ENCODE peak calls at places on chromosome 7, in seven cellular contexts. J is Panc1, X is H1, H is Caco-2, Z is fibroblast of lung, I is coronary artery, F is heart right ventricle. T is an unnamed sample.

GRCh38 chr7:5598261-5598761 is 174.7 kb upstream of the TNRC18 start:
- DNase-seq in J (no peak), X (no peak), H (no peak), Z (peak), I (no peak), F (no peak), T (no peak)

GRCh38 chr7:100200693-100201092 is 19.1 kb upstream of the PVRIG start:
- DNase-seq in J (no peak), X (no peak), H (peak), Z (no peak), I (no peak), F (no peak), T (no peak)

GRCh38 chr7:140610204-140611165 is 30.1 kb downstream of the DENND2A start:
- DNase-seq in J (no peak), X (no peak), H (no peak), Z (no peak), I (no peak), F (peak), T (no peak)

GRCh38 chr7:32892521-32893224 is 1.1 kb upstream of the KBTBD2 start:
- DNase-seq in J (no peak), X (no peak), H (peak), Z (peak), I (peak), F (peak), T (no peak)

GRCh38 chr7:122300607-122301079 is 3.9 kb downstream of the FEZF1 start:
- DNase-seq in J (no peak), X (no peak), H (no peak), Z (peak), I (no peak), F (no peak), T (no peak)

GRCh38 chr7:23956769-23957556 is 246.9 kb downstream of the STK31 start:
- DNase-seq in J (no peak), X (no peak), H (no peak), Z (peak), I (no peak), F (no peak), T (no peak)

GRCh38 chr7:121032645-121033460 is 44.3 kb downstream of the CPED1 start:
- DNase-seq in J (no peak), X (no peak), H (no peak), Z (peak), I (no peak), F (no peak), T (no peak)

GRCh38 chr7:99112097-99112496 is 31.8 kb downstream of the SMURF1 start:
- DNase-seq in J (no peak), X (no peak), H (no peak), Z (no peak), I (no peak), F (no peak), T (peak)

GRCh38 chr7:122803323-122803722 is 82.9 kb downstream of the CADPS2 start:
- DNase-seq in J (no peak), X (no peak), H (no peak), Z (peak), I (no peak), F (peak), T (peak)

GRCh38 chr7:51141451-51141971 is 175.1 kb downstream of the COBL start:
- DNase-seq in J (peak), X (no peak), H (no peak), Z (peak), I (no peak), F (no peak), T (no peak)

GRCh38 chr7:24576171-24577052 is 3.2 kb downstream of the PALS2 start:
- DNase-seq in J (peak), X (no peak), H (peak), Z (peak), I (no peak), F (no peak), T (no peak)

GRCh38 chr7:36937754-36938551 is 213.7 kb upstream of the AOAH start:
- DNase-seq in J (no peak), X (no peak), H (no peak), Z (no peak), I (no peak), F (no peak), T (no peak)

GRCh38 chr7:150875791-150876190 is 23.5 kb downstream of the AOC1 start:
- DNase-seq in J (no peak), X (no peak), H (no peak), Z (no peak), I (no peak), F (no peak), T (no peak)

GRCh38 chr7:46969303-46970130 is 612.4 kb downstream of the TNS3 start:
- DNase-seq in J (no peak), X (no peak), H (no peak), Z (peak), I (no peak), F (no peak), T (peak)

GRCh38 chr7:132377043-132377442 is 199.2 kb downstream of the PLXNA4 start:
- DNase-seq in J (no peak), X (no peak), H (no peak), Z (no peak), I (no peak), F (no peak), T (no peak)

GRCh38 chr7:105268511-105269392 is 120.0 kb downstream of the SRPK2 start:
- DNase-seq in J (peak), X (no peak), H (no peak), Z (peak), I (no peak), F (peak), T (peak)

GRCh38 chr7:20776214-20776875 is 10.3 kb downstream of the SP8 start:
- DNase-seq in J (no peak), X (no peak), H (no peak), Z (no peak), I (no peak), F (no peak), T (no peak)

GRCh38 chr7:157021893-157022680 is 11.6 kb upstream of the MNX1 start:
- DNase-seq in J (no peak), X (no peak), H (no peak), Z (no peak), I (no peak), F (no peak), T (no peak)

GRCh38 chr7:156975620-156976019 is 26.1 kb downstream of the NOM1 start:
- DNase-seq in J (no peak), X (no peak), H (no peak), Z (no peak), I (no peak), F (no peak), T (no peak)

GRCh38 chr7:150799741-150800575 is at the start of gene TMEM176B:
- DNase-seq in J (no peak), X (no peak), H (peak), Z (no peak), I (peak), F (peak), T (no peak)

GRCh38 chr7:142478479-142479220 is 220.8 kb upstream of the PRSS58 start:
- DNase-seq in J (no peak), X (no peak), H (peak), Z (peak), I (no peak), F (no peak), T (no peak)

GRCh38 chr7:20474244-20474643 is 141.2 kb upstream of the ABCB5 start:
- DNase-seq in J (no peak), X (no peak), H (no peak), Z (peak), I (no peak), F (no peak), T (no peak)

GRCh38 chr7:12475362-12476063 is 71.8 kb upstream of the VWDE start:
- DNase-seq in J (no peak), X (no peak), H (no peak), Z (peak), I (no peak), F (no peak), T (no peak)

GRCh38 chr7:43119371-43120069 is 7.1 kb downstream of the HECW1 start:
- DNase-seq in J (no peak), X (no peak), H (no peak), Z (peak), I (no peak), F (no peak), T (peak)

GRCh38 chr7:131555565-131556054 is 818 bp downstream of the PODXL start:
- DNase-seq in J (no peak), X (no peak), H (no peak), Z (no peak), I (no peak), F (no peak), T (no peak)

GRCh38 chr7:103648135-103648534 is 202.1 kb upstream of the SLC26A5 start:
- DNase-seq in J (no peak), X (no peak), H (no peak), Z (no peak), I (no peak), F (no peak), T (no peak)

GRCh38 chr7:14021069-14021468 is 31.6 kb upstream of the ETV1 start:
- DNase-seq in J (no peak), X (no peak), H (no peak), Z (peak), I (no peak), F (no peak), T (no peak)

GRCh38 chr7:99579956-99580777 is 17.9 kb upstream of the TMEM225B start:
- DNase-seq in J (no peak), X (no peak), H (no peak), Z (peak), I (no peak), F (peak), T (no peak)

GRCh38 chr7:94380264-94380663 is 14.4 kb upstream of the COL1A2 start:
- DNase-seq in J (no peak), X (no peak), H (no peak), Z (no peak), I (no peak), F (no peak), T (no peak)

GRCh38 chr7:151727579-151728285 is 149.2 kb downstream of the PRKAG2 start:
- DNase-seq in J (peak), X (peak), H (peak), Z (peak), I (peak), F (peak), T (peak)

GRCh38 chr7:24419070-24419469 is 135.1 kb downstream of the NPY start:
- DNase-seq in J (no peak), X (no peak), H (no peak), Z (no peak), I (no peak), F (no peak), T (no peak)

GRCh38 chr7:1106783-1107421 is 19.0 kb downstream of the GPER1 start:
- DNase-seq in J (no peak), X (no peak), H (peak), Z (no peak), I (no peak), F (no peak), T (no peak)

DNA sequence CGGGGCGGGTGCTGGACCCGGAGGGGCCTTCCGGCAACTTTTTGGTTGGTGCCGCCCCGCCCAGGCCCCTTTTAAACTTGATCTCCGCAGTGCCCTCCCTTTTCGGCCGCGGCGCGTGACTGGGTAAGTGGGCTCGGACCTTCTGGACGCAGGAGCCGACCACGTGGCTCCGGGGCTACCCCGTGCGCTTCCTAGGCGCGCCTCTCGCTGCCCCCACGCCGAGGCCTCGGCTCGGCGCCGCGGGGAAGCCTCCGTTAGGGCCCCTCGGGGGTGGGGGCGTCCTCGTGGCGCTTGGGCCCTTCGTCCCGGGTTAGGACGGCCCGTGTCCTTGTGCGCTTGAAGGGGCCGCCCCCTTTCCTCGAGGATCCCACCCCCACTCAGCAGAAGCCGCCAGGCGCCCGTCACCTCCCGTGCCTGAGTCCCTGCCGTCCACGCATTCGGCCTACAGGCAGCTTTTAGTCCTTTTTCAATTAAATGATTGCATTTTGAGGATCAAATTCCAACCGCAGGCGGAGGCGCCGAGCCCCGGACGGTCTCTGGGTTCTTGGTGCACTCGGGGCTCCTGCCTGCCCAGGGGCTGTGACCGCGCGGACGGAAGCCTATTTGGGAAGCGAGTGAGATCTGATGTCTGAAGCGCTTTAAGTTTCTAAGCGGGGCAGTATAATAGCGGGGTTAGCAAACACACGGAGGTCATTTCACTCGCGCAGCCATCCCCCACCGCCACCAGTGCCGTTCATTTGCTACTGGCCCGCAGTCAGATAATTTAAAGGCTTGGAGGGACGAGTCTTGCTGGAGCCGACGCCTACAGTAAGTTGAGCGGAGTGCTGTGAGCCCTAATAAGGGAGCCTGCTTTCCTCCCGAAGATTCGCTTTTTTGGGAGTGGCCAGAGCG is 31.8 kb upstream of the TOMM7 start:
- DNase-seq in J (no peak), X (peak), H (peak), Z (peak), I (peak), F (peak), T (no peak)
- TF ChIP-seq CTCF in J (no peak), X (peak), H (peak), Z (peak), I (peak), F (peak), T (peak)

GRCh38 chr7:26508481-26508880 is 216.8 kb downstream of the SNX10 start:
- DNase-seq in J (no peak), X (no peak), H (no peak), Z (no peak), I (no peak), F (no peak), T (no peak)

GRCh38 chr7:26508917-26509316 is 217.3 kb downstream of the SNX10 start:
- DNase-seq in J (no peak), X (no peak), H (no peak), Z (no peak), I (no peak), F (no peak), T (no peak)

GRCh38 chr7:26507375-26508068 is 215.9 kb downstream of the SNX10 start:
- DNase-seq in J (no peak), X (no peak), H (no peak), Z (no peak), I (no peak), F (no peak), T (no peak)

GRCh38 chr7:26512737-26513136 is 221.1 kb downstream of the SNX10 start:
- DNase-seq in J (no peak), X (no peak), H (no peak), Z (no peak), I (no peak), F (no peak), T (no peak)

GRCh38 chr7:26510226-26510957 is 218.7 kb downstream of the SNX10 start:
- DNase-seq in J (no peak), X (no peak), H (no peak), Z (no peak), I (no peak), F (no peak), T (no peak)
- H3K4me3 ChIP-seq in J (no peak), X (no peak), H (no peak), Z (no peak), I (no peak), F (no peak), T (no peak)

GRCh38 chr7:22109761-22110160 is 164.1 kb upstream of the CDCA7L start:
- DNase-seq in J (no peak), X (no peak), H (peak), Z (peak), I (no peak), F (no peak), T (no peak)
- TF ChIP-seq CTCF in J (no peak), X (peak), H (no peak), Z (peak), I (no peak), F (no peak), T (peak)

GRCh38 chr7:35570926-35571325 is 124.0 kb downstream of the HERPUD2 start:
- DNase-seq in J (no peak), X (no peak), H (no peak), Z (no peak), I (no peak), F (no peak), T (no peak)
- H3K4me3 ChIP-seq in J (no peak), X (no peak), H (no peak), Z (no peak), I (no peak), F (no peak), T (no peak)

GRCh38 chr7:77910124-77910523 is 111.6 kb downstream of the PHTF2 start:
- DNase-seq in J (no peak), X (no peak), H (no peak), Z (no peak), I (no peak), F (no peak), T (no peak)
- TF ChIP-seq CTCF in J (peak), X (peak), H (no peak), Z (peak), I (no peak), F (peak), T (peak)

DNA sequence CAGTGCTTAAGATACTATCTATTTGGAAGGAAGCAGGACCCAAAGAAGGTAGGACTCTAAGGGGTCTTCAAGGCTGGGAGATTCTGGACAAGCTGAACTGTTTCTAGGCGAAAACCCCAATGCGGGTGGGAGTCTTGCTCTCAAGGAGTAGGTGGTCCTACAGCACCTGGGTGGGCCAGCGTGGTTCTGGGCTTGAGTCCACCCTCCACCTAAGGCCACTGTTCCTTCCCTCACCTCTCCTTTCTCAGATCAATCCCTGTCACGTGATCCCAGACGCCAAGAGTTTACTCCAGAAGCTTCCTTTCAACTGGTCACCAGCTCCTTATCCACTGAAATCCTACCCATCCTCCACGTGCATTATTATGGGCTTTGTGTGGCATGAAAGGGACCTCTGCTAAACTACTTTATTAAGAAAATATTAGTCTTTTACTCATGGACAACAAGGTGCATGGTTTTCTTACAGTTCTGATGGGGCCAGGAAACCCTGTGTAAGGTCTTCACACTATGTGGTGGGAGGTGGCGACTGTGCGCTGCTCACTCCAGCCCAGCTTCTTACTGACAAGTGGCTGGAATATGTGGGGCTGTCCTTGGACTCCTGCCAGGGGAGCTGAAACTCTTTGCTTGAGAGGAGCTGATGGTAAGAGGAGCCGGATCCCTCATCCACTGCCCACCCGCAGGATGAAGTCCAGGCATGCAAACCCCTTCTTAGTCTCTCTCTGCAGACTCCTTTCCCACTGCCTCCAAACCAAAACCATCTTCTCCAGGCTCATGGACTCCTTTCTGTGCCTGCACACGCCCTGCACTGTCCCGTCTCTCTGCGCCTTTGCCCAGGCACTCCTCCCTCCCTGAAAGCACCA is 1.6 kb downstream of the ZNF746 start:
- DNase-seq in J (no peak), X (no peak), H (no peak), Z (peak), I (no peak), F (peak), T (peak)
- H3K4me3 ChIP-seq in J (peak), X (peak), H (peak), Z (peak), I (peak), F (peak), T (peak)

T was measured in epithelial cell of proximal tubule.